ENCODE peak calls at places on chromosomes 1 and 21, in six cellular contexts. One of them, this sample, is unnamed.

GRCh38 chr21:36254106-36254941 is 65.7 kb upstream of the MORC3 start:
- DNase-seq in fibroblast of lung: no peak
- DNase-seq in activated naive CD4-positive, alpha-beta T cell: no peak
- DNase-seq in uterus: no peak
- DNase-seq in activated T-cell treated with anti-CD3 and anti-CD28 coated beads, Interleukin-2, amount 50 U/mL, for 72 hours: no peak
- DNase-seq in activated CD8-positive, alpha-beta T cell treated with anti-CD3 and anti-CD28 coated beads for 36 hours: no peak
- DNase-seq in this sample: no peak

GRCh38 chr1:94550396-94550795 is 8.8 kb upstream of the F3 start:
- DNase-seq in fibroblast of lung: no peak
- DNase-seq in activated naive CD4-positive, alpha-beta T cell: no peak
- DNase-seq in uterus: no peak
- DNase-seq in activated T-cell treated with anti-CD3 and anti-CD28 coated beads, Interleukin-2, amount 50 U/mL, for 72 hours: no peak
- DNase-seq in activated CD8-positive, alpha-beta T cell treated with anti-CD3 and anti-CD28 coated beads for 36 hours: no peak
- DNase-seq in this sample: no peak

GRCh38 chr1:8011016-8011415 is 15.1 kb downstream of the ERRFI1 start:
- DNase-seq in fibroblast of lung: peak
- DNase-seq in activated naive CD4-positive, alpha-beta T cell: no peak
- DNase-seq in uterus: no peak
- DNase-seq in activated T-cell treated with anti-CD3 and anti-CD28 coated beads, Interleukin-2, amount 50 U/mL, for 72 hours: no peak
- DNase-seq in activated CD8-positive, alpha-beta T cell treated with anti-CD3 and anti-CD28 coated beads for 36 hours: no peak
- DNase-seq in this sample: no peak

GRCh38 chr1:229209386-229209785 is 61.5 kb upstream of the RAB4A start:
- DNase-seq in fibroblast of lung: peak
- DNase-seq in activated naive CD4-positive, alpha-beta T cell: no peak
- DNase-seq in uterus: no peak
- DNase-seq in activated T-cell treated with anti-CD3 and anti-CD28 coated beads, Interleukin-2, amount 50 U/mL, for 72 hours: no peak
- DNase-seq in activated CD8-positive, alpha-beta T cell treated with anti-CD3 and anti-CD28 coated beads for 36 hours: peak
- DNase-seq in this sample: peak

GRCh38 chr1:91754348-91754747 is 131.6 kb downstream of the TGFBR3 start:
- DNase-seq in fibroblast of lung: peak
- DNase-seq in activated naive CD4-positive, alpha-beta T cell: no peak
- DNase-seq in uterus: no peak
- DNase-seq in activated T-cell treated with anti-CD3 and anti-CD28 coated beads, Interleukin-2, amount 50 U/mL, for 72 hours: peak
- DNase-seq in activated CD8-positive, alpha-beta T cell treated with anti-CD3 and anti-CD28 coated beads for 36 hours: peak
- DNase-seq in this sample: no peak

GRCh38 chr1:241637604-241638003 is 2.6 kb downstream of the CHML start:
- DNase-seq in fibroblast of lung: peak
- DNase-seq in activated naive CD4-positive, alpha-beta T cell: no peak
- DNase-seq in uterus: no peak
- DNase-seq in activated T-cell treated with anti-CD3 and anti-CD28 coated beads, Interleukin-2, amount 50 U/mL, for 72 hours: no peak
- DNase-seq in activated CD8-positive, alpha-beta T cell treated with anti-CD3 and anti-CD28 coated beads for 36 hours: no peak
- DNase-seq in this sample: no peak

GRCh38 chr1:73998348-73998959 is 199.5 kb downstream of the LRRIQ3 start:
- DNase-seq in fibroblast of lung: peak
- DNase-seq in activated naive CD4-positive, alpha-beta T cell: no peak
- DNase-seq in uterus: no peak
- DNase-seq in activated T-cell treated with anti-CD3 and anti-CD28 coated beads, Interleukin-2, amount 50 U/mL, for 72 hours: no peak
- DNase-seq in activated CD8-positive, alpha-beta T cell treated with anti-CD3 and anti-CD28 coated beads for 36 hours: no peak
- DNase-seq in this sample: peak

GRCh38 chr1:12405325-12406217 is 175.7 kb downstream of the VPS13D start:
- DNase-seq in fibroblast of lung: peak
- DNase-seq in activated naive CD4-positive, alpha-beta T cell: no peak
- DNase-seq in uterus: peak
- DNase-seq in activated T-cell treated with anti-CD3 and anti-CD28 coated beads, Interleukin-2, amount 50 U/mL, for 72 hours: no peak
- DNase-seq in activated CD8-positive, alpha-beta T cell treated with anti-CD3 and anti-CD28 coated beads for 36 hours: no peak
- DNase-seq in this sample: peak

GRCh38 chr1:89692601-89693503 is 59.9 kb downstream of the LRRC8C start:
- DNase-seq in fibroblast of lung: peak
- DNase-seq in activated naive CD4-positive, alpha-beta T cell: no peak
- DNase-seq in uterus: no peak
- DNase-seq in activated T-cell treated with anti-CD3 and anti-CD28 coated beads, Interleukin-2, amount 50 U/mL, for 72 hours: no peak
- DNase-seq in activated CD8-positive, alpha-beta T cell treated with anti-CD3 and anti-CD28 coated beads for 36 hours: peak
- DNase-seq in this sample: no peak

GRCh38 chr21:35323947-35324346 is 274.8 kb upstream of the RUNX1 start:
- DNase-seq in fibroblast of lung: peak
- DNase-seq in activated naive CD4-positive, alpha-beta T cell: no peak
- DNase-seq in uterus: no peak
- DNase-seq in activated T-cell treated with anti-CD3 and anti-CD28 coated beads, Interleukin-2, amount 50 U/mL, for 72 hours: no peak
- DNase-seq in activated CD8-positive, alpha-beta T cell treated with anti-CD3 and anti-CD28 coated beads for 36 hours: no peak
- DNase-seq in this sample: no peak

GRCh38 chr1:7778133-7778628 is 5.9 kb upstream of the PER3 start:
- DNase-seq in fibroblast of lung: no peak
- DNase-seq in activated naive CD4-positive, alpha-beta T cell: no peak
- DNase-seq in uterus: no peak
- DNase-seq in activated T-cell treated with anti-CD3 and anti-CD28 coated beads, Interleukin-2, amount 50 U/mL, for 72 hours: no peak
- DNase-seq in activated CD8-positive, alpha-beta T cell treated with anti-CD3 and anti-CD28 coated beads for 36 hours: no peak
- DNase-seq in this sample: no peak